ENCODE peak calls at places on chromosomes 11 and 22, in five cellular contexts. G, J, D, Y and H are unnamed samples.

GRCh38 chr22:33049125-33049729 is 9.0 kb downstream of the SYN3 start:
- DNase-seq in D (peak; percentile 5), J (peak; percentile 83), G (peak; percentile 62), Y (peak; percentile 66), H (peak; percentile 69)

GRCh38 chr11:125147280-125147679 is 17.3 kb upstream of the PKNOX2 start:
- DNase-seq in Y (no peak), J (no peak), D (no peak), G (no peak), H (no peak)

GRCh38 chr11:118914178-118914918 is 11.4 kb downstream of the BCL9L start:
- DNase-seq in G (peak; percentile 53), J (no peak), Y (no peak), D (no peak), H (peak; percentile 48)

GRCh38 chr11:58770627-58771457 is 39.1 kb upstream of the GLYAT start:
- DNase-seq in Y (peak; percentile 60), D (no peak), G (no peak), J (no peak), H (peak; percentile 19)

GRCh38 chr11:19419021-19419750 is 178.4 kb upstream of the E2F8 start:
- DNase-seq in J (peak; percentile 17), Y (no peak), G (no peak), D (no peak), H (peak; percentile 69)

GRCh38 chr11:86722748-86723147 is 50.3 kb upstream of the ME3 start:
- DNase-seq in G (no peak), Y (no peak), J (no peak), D (no peak), H (no peak)

GRCh38 chr11:11757871-11758270 is 83.9 kb upstream of the USP47 start:
- DNase-seq in G (no peak), J (no peak), D (no peak), Y (no peak), H (no peak)

GRCh38 chr11:132721526-132721925 is 810.8 kb downstream of the OPCML start:
- DNase-seq in G (no peak), Y (no peak), J (no peak), D (no peak), H (no peak)

GRCh38 chr11:86888164-86888977 is 66.8 kb downstream of the FZD4 start:
- DNase-seq in J (no peak), G (no peak), D (no peak), Y (no peak), H (no peak)

GRCh38 chr22:23278883-23279675 is 98.8 kb downstream of the BCR start:
- DNase-seq in Y (peak; percentile 78), D (no peak), G (no peak), J (no peak), H (peak; percentile 32)

GRCh38 chr22:49433717-49434611 is 393.7 kb downstream of the BRD1 start:
- DNase-seq in J (peak; percentile 74), Y (no peak), G (peak; percentile 10), D (no peak), H (peak; percentile 28)

GRCh38 chr22:23777776-23778575 is 5.3 kb downstream of the MMP11 start:
- DNase-seq in Y (no peak), G (no peak), D (no peak), J (no peak), H (no peak)

GRCh38 chr11:117299351-117300300 is 8.5 kb downstream of the BACE1-AS start:
- DNase-seq in G (peak; percentile 79), Y (no peak), D (no peak), J (no peak), H (no peak)

GRCh38 chr11:72045849-72046248 is 34.5 kb downstream of the NUMA1 start:
- DNase-seq in J (no peak), Y (no peak), D (no peak), G (no peak), H (no peak)

GRCh38 chr22:44391481-44392445 is 79.0 kb upstream of the SHISAL1 start:
- DNase-seq in Y (no peak), G (no peak), J (peak; percentile 45), D (no peak), H (no peak)

GRCh38 chr22:22935546-22936157 is 48.0 kb downstream of the IGLL5 start:
- DNase-seq in D (peak; percentile 99), J (no peak), G (no peak), Y (peak; percentile 58), H (no peak)

GRCh38 chr22:46007848-46008261 is 30.9 kb upstream of the WNT7B start:
- DNase-seq in J (no peak), G (no peak), D (no peak), Y (no peak), H (no peak)

GRCh38 chr11:69922596-69923111 is 103.4 kb upstream of the FGF3 start:
- DNase-seq in J (no peak), G (no peak), D (no peak), Y (no peak), H (no peak)

GRCh38 chr11:120063686-120064340 is 74.1 kb downstream of the TRIM29 start:
- DNase-seq in D (no peak), J (peak; percentile 32), G (no peak), Y (no peak), H (no peak)

GRCh38 chr11:60347084-60347797 is 20.2 kb downstream of the MS4A6E start:
- DNase-seq in J (no peak), Y (no peak), G (no peak), D (no peak), H (no peak)

GRCh38 chr11:125101596-125101995 is 9.8 kb downstream of the TMEM218 start:
- DNase-seq in G (no peak), D (no peak), Y (no peak), J (no peak), H (no peak)

GRCh38 chr22:50600541-50600940 is at the start of gene MAPK8IP2:
- DNase-seq in J (peak; percentile 49), D (no peak), G (no peak), Y (peak; percentile 74), H (no peak)

GRCh38 chr11:134923441-134923840 is 511.4 kb upstream of the B3GAT1 start:
- DNase-seq in D (no peak), G (no peak), J (no peak), Y (no peak), H (no peak)

GRCh38 chr11:48062649-48063048 is 82.3 kb downstream of the PTPRJ start:
- DNase-seq in J (no peak), Y (no peak), G (no peak), D (no peak), H (no peak)

GRCh38 chr11:59802639-59803176 is 7.9 kb downstream of the MRPL16 start:
- DNase-seq in J (no peak), G (peak; percentile 51), Y (peak; percentile 54), D (no peak), H (no peak)

GRCh38 chr22:45903355-45904149 is 73.4 kb downstream of the WNT7B start:
- DNase-seq in D (no peak), J (no peak), Y (no peak), G (no peak), H (no peak)

GRCh38 chr22:36853407-36854099 is 7.3 kb upstream of the NCF4 start:
- DNase-seq in G (peak; percentile 25), Y (peak; percentile 76), D (no peak), J (peak; percentile 96), H (peak; percentile 22)
- TF ChIP-seq KDM1A in G (no peak), Y (no peak), D (no peak), J (no peak), H (no peak)

DNA sequence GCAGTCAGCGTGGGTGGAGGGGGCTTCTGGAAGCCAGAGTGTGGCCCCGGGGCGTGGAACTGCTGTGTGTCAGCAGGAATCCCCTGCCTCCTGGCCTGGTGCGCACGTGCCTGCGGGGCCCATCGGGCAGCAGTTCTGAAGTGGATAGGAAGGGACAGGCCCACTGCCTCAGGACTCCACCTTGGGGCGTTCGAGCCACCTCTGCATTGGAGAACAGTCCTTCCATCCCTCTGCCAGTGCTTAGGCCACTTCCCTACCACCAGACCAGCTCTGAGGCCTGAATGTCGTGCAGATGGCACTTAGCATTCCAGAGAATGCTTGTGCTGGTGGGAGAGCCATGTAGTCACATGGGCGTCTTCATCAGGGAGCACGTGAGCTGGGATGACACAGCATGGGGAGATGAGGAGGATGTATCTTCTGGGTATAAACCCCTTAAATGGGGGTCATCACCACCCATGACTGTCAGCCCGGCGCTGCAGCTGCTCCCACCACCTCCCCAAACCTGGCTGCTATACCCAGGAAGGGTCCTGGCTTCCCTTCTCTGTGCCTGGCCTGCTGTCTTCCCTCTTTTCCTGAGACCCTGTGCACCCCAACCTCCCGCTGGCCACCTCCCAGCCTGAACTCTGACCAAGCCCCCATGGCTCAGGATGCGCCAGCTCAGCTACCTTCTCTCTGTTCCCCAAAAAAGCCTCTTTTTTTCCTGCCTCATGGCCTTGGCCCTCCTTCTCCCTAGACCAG is 9.7 kb downstream of the INCENP start:
- DNase-seq in Y (no peak), G (no peak), J (no peak), D (no peak), H (no peak)
- H3K27ac ChIP-seq in Y (no peak overlapping the region), G (no peak overlapping the region), J (no peak overlapping the region), D (no peak overlapping the region), H (no peak overlapping the region)

DNA sequence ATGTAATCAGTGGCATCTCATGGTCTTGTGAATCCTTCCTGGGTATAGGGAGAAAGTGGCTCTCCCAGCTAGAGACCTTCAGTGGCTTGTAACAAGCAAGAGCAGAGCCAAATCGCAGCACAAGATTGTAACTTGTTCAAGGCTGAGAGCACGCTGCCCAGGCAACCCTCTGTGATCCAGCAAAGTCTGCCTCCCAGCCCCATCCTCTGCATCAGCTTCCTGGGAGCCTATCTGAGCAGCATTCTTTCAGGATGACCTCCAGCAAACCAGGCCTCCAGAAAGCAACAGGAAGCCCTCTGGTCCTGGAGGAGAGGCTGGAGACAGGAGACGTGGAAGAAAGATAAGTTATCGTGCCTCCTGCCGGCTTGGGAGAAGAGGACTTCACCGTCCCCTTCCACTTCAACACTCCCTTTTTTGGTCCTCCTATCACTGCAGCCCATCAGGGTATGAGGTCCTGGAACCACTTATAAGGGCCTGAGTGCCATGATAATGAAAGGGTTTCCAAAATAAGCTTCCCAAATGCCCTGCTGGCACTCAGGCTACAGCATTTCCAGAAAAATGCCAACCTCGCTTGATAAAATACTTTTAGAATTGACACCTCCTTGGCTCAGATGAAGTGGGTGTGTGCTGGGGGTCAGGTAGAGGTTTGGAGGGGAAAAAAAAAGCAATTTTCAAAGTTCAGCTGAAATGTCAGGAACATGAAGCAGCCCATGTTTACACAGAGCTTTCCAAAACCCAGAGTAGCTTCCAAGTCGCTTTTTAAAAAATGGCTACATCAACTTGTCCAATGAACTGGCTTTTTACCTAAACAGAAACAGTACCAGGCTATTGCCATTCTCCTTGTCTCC is 80.2 kb downstream of the PLEKHA7 start:
- DNase-seq in J (no peak), G (no peak), D (no peak), Y (no peak), H (no peak)
- TF ChIP-seq KDM1A in J (no peak), G (no peak), D (no peak), Y (no peak), H (no peak)

GRCh38 chr11:50187220-50187619 is 154.5 kb downstream of the OR4C45 start:
- DNase-seq in J (no peak), D (no peak), G (no peak), Y (no peak), H (no peak)

GRCh38 chr11:50188040-50188439 is 155.4 kb downstream of the OR4C45 start:
- DNase-seq in D (no peak), J (no peak), Y (no peak), G (no peak), H (no peak)

GRCh38 chr11:50192743-50193142 is 160.1 kb downstream of the OR4C45 start:
- DNase-seq in G (no peak), J (no peak), Y (no peak), D (no peak), H (no peak)
- H3K27ac ChIP-seq in G (no peak overlapping the region), J (no peak overlapping the region), Y (no peak overlapping the region), D (no peak overlapping the region), H (no peak overlapping the region)

GRCh38 chr22:41984006-41984405 is 14.6 kb upstream of the WBP2NL start:
- DNase-seq in Y (no peak), J (no peak), D (no peak), G (no peak), H (no peak)
- TF ChIP-seq KDM1A in Y (no peak), J (no peak), D (no peak), G (no peak), H (no peak)

GRCh38 chr11:115903179-115903578 is 399.0 kb upstream of the CADM1 start:
- DNase-seq in J (no peak), Y (no peak), D (no peak), G (no peak), H (no peak)
- H3K27ac ChIP-seq in J (no peak overlapping the region), Y (no peak overlapping the region), D (no peak overlapping the region), G (no peak overlapping the region), H (no peak overlapping the region)